ENCODE peak calls at places on chromosomes 2 and 18, in four cellular contexts. U is breast epithelium, P is HCT116, J is ovary. N is an unnamed sample.
A peak's percentile ranks its signal among the peaks of the same experiment; 100 is the strongest.

GRCh38 chr2:8059255-8059654 is 622.6 kb upstream of the ID2 start:
- DNase-seq in U (no peak), P (no peak), J (no peak), N (no peak)

GRCh38 chr18:21739604-21740473 is 753 bp upstream of the MIB1 start:
- DNase-seq in U (no peak), P (no peak), J (peak; percentile 18), N (peak; percentile 13)

GRCh38 chr2:173652311-173652710 is 297.6 kb downstream of the CDCA7 start:
- DNase-seq in U (no peak), P (peak; percentile 85), J (no peak), N (peak; percentile 32)

GRCh38 chr18:40011201-40011600 is 1943.8 kb upstream of the PIK3C3 start:
- DNase-seq in U (no peak), P (no peak), J (no peak), N (no peak)

GRCh38 chr2:2875296-2875695 is 502.3 kb downstream of the EIPR1 start:
- DNase-seq in U (peak; percentile 14), P (no peak), J (no peak), N (peak; percentile 29)

GRCh38 chr2:132448331-132448730 is 31.7 kb downstream of the GPR39 start:
- DNase-seq in U (no peak), P (no peak), J (no peak), N (no peak)

GRCh38 chr2:42854207-42854818 is 61.9 kb upstream of the HAAO start:
- DNase-seq in U (no peak), P (no peak), J (peak; percentile 78), N (peak; percentile 34)

GRCh38 chr2:212646698-212647097 is 108.1 kb upstream of the ERBB4 start:
- DNase-seq in U (no peak), P (no peak), J (no peak), N (no peak)

GRCh38 chr2:9212661-9213411 is 6.2 kb downstream of the ASAP2 start:
- DNase-seq in U (no peak), P (no peak), J (no peak), N (no peak)

GRCh38 chr2:40220177-40220925 is 231.5 kb downstream of the SLC8A1 start:
- DNase-seq in U (no peak), P (no peak), J (peak; percentile 33), N (no peak)

GRCh38 chr2:10919776-10920606 is 8.3 kb downstream of the KCNF1 start:
- DNase-seq in U (no peak), P (no peak), J (no peak), N (no peak)

GRCh38 chr2:158953926-158954763 is 14.3 kb upstream of the TANC1 start:
- DNase-seq in U (peak; percentile 61), P (no peak), J (peak; percentile 80), N (peak; percentile 82)

GRCh38 chr2:187576906-187577305 is 22.7 kb upstream of the TFPI start:
- DNase-seq in U (no peak), P (no peak), J (no peak), N (no peak)

GRCh38 chr2:25851740-25852503 is 26.4 kb downstream of the ASXL2 start:
- DNase-seq in U (no peak), P (peak; percentile 41), J (no peak), N (no peak)

GRCh38 chr2:221502270-221502973 is 69.7 kb downstream of the EPHA4 start:
- DNase-seq in U (no peak), P (no peak), J (no peak), N (no peak)

GRCh38 chr18:55268146-55268545 is 308.9 kb upstream of the CCDC68 start:
- DNase-seq in U (no peak), P (no peak), J (no peak), N (no peak)

GRCh38 chr2:49186050-49186648 is 31.8 kb upstream of the FSHR start:
- DNase-seq in U (no peak), P (no peak), J (no peak), N (no peak)

GRCh38 chr2:120983344-120983743 is 247.7 kb downstream of the GLI2 start:
- DNase-seq in U (no peak), P (no peak), J (peak; percentile 53), N (no peak)

GRCh38 chr2:42558827-42559226 is 9.6 kb upstream of the MTA3 start:
- DNase-seq in U (no peak), P (peak; percentile 3), J (no peak), N (no peak)

GRCh38 chr2:111015256-111015655 is 105.5 kb upstream of the BCL2L11 start:
- DNase-seq in U (no peak), P (no peak), J (no peak), N (no peak)

GRCh38 chr2:113080134-113080533 is 12.4 kb downstream of the IL1F10 start:
- DNase-seq in U (no peak), P (peak; percentile 13), J (no peak), N (peak; percentile 58)

GRCh38 chr2:226333388-226333787 is 466.2 kb downstream of the IRS1 start:
- DNase-seq in U (no peak), P (no peak), J (no peak), N (no peak)

DNA sequence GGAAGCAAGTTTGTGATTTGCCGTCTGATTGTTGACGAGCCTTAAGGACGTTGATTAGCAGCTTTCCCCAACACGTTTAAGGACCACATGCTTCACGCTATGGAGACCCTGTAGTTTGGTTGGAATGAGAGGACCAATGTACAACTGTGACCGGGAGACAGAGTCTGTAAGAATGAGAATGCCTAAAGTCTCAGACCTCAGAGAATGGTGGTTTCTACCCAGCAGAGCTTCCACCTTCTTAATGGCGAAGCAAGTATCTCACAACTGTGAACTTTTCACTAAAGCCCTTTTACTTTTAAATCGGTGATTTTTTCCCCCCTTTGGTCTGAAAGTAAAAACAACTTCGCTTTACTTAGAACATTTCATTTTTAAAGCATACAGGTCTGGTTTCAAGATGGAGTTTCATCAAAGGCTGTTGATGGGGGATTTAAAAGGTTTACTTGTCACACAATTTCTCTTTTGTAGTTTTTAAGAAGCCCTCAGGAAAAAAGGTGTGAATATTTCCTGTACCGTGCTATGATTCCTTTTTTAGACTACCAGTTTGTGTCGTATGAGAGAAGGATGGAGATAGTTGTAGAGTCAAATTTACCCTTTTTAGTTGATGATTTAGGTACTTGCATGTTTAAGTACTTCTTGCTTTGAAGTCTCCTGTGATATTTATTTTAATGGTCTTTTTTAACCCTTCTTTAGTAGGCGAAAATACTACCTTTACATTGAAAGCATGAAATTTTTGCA is 1.5 kb downstream of the TTC39C start:
- DNase-seq in U (no peak), P (no peak), J (no peak), N (no peak)
- H3K4me3 ChIP-seq in U (peak overlapping the region; percentile 87), P (peak overlapping the region; percentile 85), J (peak overlapping the region; percentile 85), N (peak overlapping the region; percentile 93)

DNA sequence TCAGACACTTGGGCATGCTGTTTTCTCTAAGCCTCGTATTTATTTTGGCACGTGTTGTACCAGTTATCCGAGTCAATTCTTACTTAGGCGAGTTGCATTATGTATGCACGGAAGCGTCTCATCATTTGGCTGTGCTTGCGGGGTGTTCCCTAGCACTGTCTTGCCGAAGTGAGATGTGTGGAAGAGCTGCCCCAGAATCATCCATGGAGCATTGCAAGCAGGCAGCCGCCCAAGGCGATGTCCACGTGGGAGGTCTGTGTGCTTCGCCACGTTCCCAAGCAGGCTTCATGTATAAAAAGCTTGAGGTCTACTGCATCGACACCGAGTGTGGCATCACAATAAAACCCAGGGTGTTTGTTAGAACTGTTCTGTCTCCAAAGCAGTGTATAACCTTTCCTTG is 849.8 kb downstream of the DCDC2C start:
- DNase-seq in U (no peak), P (no peak), J (no peak), N (no peak)
- H3K4me1 ChIP-seq in U (no peaks in the 10 kb centered on the region), P (no peaks in the 10 kb centered on the region), J (peaks cover 2% of the 10 kb centered on the region), N (no peaks in the 10 kb centered on the region)

DNA sequence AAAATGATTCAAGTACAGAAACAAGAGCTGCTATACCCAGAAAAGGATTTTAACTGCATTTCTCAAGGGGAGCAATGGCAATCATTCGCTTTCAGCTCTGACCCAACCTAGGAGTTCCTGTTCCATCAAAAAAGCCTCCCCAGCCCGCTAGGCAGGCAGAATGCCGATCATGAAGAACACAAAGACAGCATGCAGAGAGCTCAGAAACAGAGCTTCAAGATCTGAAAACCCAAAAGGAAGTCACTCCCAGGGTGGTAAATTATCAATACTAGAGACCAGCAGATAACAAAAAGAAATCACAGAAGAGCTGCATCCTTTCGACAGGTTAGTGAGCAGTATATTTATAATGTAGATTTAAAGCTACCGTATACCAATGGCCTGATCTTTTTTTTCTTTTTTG is 84.8 kb upstream of the CRIM1 start:
- DNase-seq in U (no peak), P (no peak), J (no peak), N (no peak)
- H3K4me3 ChIP-seq in U (no peak overlapping the region), P (no peak overlapping the region), J (no peak overlapping the region), N (no peak overlapping the region)

GRCh38 chr2:230658577-230658876 is 54.1 kb upstream of the CAB39 start:
- DNase-seq in U (no peak), P (no peak), J (no peak), N (no peak)

GRCh38 chr2:230660294-230661060 is 52.2 kb upstream of the CAB39 start:
- DNase-seq in U (no peak), P (no peak), J (no peak), N (peak; percentile 48)

GRCh38 chr2:230657462-230657861 is 55.2 kb upstream of the CAB39 start:
- DNase-seq in U (no peak), P (no peak), J (no peak), N (no peak)

GRCh38 chr2:230657906-230658305 is 54.7 kb upstream of the CAB39 start:
- DNase-seq in U (no peak), P (no peak), J (no peak), N (no peak)

GRCh38 chr2:230658877-230659652 is 53.6 kb upstream of the CAB39 start:
- DNase-seq in U (no peak), P (no peak), J (no peak), N (no peak)
- H3K4me1 ChIP-seq in U (no peaks in the 10 kb centered on the region), P (no peaks in the 10 kb centered on the region), J (no peaks in the 10 kb centered on the region), N (no peaks in the 10 kb centered on the region)

GRCh38 chr2:183995632-183996031 is 602.7 kb upstream of the ZNF804A start:
- DNase-seq in U (no peak), P (no peak), J (no peak), N (no peak)

GRCh38 chr2:183998041-183998796 is 600.1 kb upstream of the ZNF804A start:
- DNase-seq in U (no peak), P (no peak), J (no peak), N (no peak)

GRCh38 chr2:184004289-184004944 is 593.9 kb upstream of the ZNF804A start:
- DNase-seq in U (no peak), P (no peak), J (no peak), N (no peak)

GRCh38 chr2:183996825-183997823 is 601.2 kb upstream of the ZNF804A start:
- DNase-seq in U (no peak), P (no peak), J (no peak), N (no peak)

DNA sequence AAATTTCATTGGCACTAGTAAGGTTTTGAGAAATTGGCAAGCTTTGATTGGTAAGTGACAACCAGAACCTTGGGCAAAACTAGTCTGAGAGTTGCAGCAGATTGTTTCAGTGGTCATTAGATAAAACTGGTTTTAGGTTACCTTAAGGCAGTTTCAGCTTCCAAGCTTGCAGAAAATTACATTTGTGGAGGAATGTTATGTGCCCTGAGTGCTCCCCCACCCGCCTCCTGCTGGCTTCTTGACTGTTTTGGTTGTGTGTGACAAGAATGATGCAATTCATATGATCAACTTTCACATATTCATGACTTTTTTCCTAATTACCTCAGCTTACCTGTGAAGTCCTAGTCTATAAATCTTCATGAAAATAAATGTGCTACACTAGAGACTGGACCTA is 599.5 kb upstream of the ZNF804A start:
- DNase-seq in U (no peak), P (no peak), J (no peak), N (no peak)
- H3K4me3 ChIP-seq in U (no peak overlapping the region), P (no peak overlapping the region), J (no peak overlapping the region), N (no peak overlapping the region)